ENCODE peak calls at places on chromosomes 5 and 9, in four cellular contexts. One of them, this sample, is unnamed.

GRCh38 chr9:80410106-80410505 is 838.3 kb downstream of the TLE4 start:
- DNase-seq in IMR-90: no peak
- DNase-seq in K562: no peak
- DNase-seq in GM12878: no peak
- DNase-seq in this sample: no peak

GRCh38 chr9:120901704-120902103 is 24.7 kb upstream of the PHF19 start:
- DNase-seq in IMR-90: no peak
- DNase-seq in K562: no peak
- DNase-seq in GM12878: no peak
- DNase-seq in this sample: no peak

GRCh38 chr5:107671742-107672211 is 1.0 kb upstream of the EFNA5 start:
- DNase-seq in IMR-90: peak
- DNase-seq in K562: no peak
- DNase-seq in GM12878: no peak
- DNase-seq in this sample: peak

GRCh38 chr9:2623046-2623865 is 1.7 kb downstream of the VLDLR start:
- DNase-seq in IMR-90: peak
- DNase-seq in K562: no peak
- DNase-seq in GM12878: no peak
- DNase-seq in this sample: peak

GRCh38 chr9:89518466-89519392 is 20.8 kb upstream of the SEMA4D start:
- DNase-seq in IMR-90: no peak
- DNase-seq in K562: no peak
- DNase-seq in GM12878: no peak
- DNase-seq in this sample: no peak

GRCh38 chr5:148681157-148682131 is 27.1 kb upstream of the HTR4 start:
- DNase-seq in IMR-90: no peak
- DNase-seq in K562: no peak
- DNase-seq in GM12878: no peak
- DNase-seq in this sample: no peak

GRCh38 chr5:73858786-73859185 is 232.8 kb downstream of the ARHGEF28 start:
- DNase-seq in IMR-90: no peak
- DNase-seq in K562: no peak
- DNase-seq in GM12878: no peak
- DNase-seq in this sample: no peak

GRCh38 chr9:70609542-70610286 is 195.3 kb upstream of the KLF9 start:
- DNase-seq in IMR-90: peak
- DNase-seq in K562: no peak
- DNase-seq in GM12878: no peak
- DNase-seq in this sample: no peak

GRCh38 chr9:126700296-126700695 is 86.6 kb downstream of the LMX1B start:
- DNase-seq in IMR-90: no peak
- DNase-seq in K562: no peak
- DNase-seq in GM12878: no peak
- DNase-seq in this sample: no peak

GRCh38 chr9:96515629-96516470 is 65.9 kb downstream of the HABP4 start:
- DNase-seq in IMR-90: peak
- DNase-seq in K562: no peak
- DNase-seq in GM12878: no peak
- DNase-seq in this sample: no peak

GRCh38 chr5:150219142-150219541 is 29.3 kb downstream of the SLC6A7 start:
- DNase-seq in IMR-90: peak
- DNase-seq in K562: no peak
- DNase-seq in GM12878: no peak
- DNase-seq in this sample: no peak

GRCh38 chr9:86126998-86127972 is 27.9 kb upstream of the GOLM1 start:
- DNase-seq in IMR-90: peak
- DNase-seq in K562: peak
- DNase-seq in GM12878: no peak
- DNase-seq in this sample: no peak

GRCh38 chr5:98428806-98429205 is 344.7 kb upstream of the RGMB start:
- DNase-seq in IMR-90: peak
- DNase-seq in K562: no peak
- DNase-seq in GM12878: peak
- DNase-seq in this sample: peak

GRCh38 chr5:145908206-145908945 is 28.0 kb upstream of the SH3RF2 start:
- DNase-seq in IMR-90: no peak
- DNase-seq in K562: no peak
- DNase-seq in GM12878: no peak
- DNase-seq in this sample: no peak

GRCh38 chr9:127038531-127038930 is 83.9 kb downstream of the ANGPTL2 start:
- DNase-seq in IMR-90: no peak
- DNase-seq in K562: no peak
- DNase-seq in GM12878: no peak
- DNase-seq in this sample: no peak

GRCh38 chr5:155616779-155617392 is 603.3 kb downstream of the KIF4B start:
- DNase-seq in IMR-90: no peak
- DNase-seq in K562: peak
- DNase-seq in GM12878: no peak
- DNase-seq in this sample: no peak

GRCh38 chr5:158856295-158856694 is 243.4 kb downstream of the EBF1 start:
- DNase-seq in IMR-90: no peak
- DNase-seq in K562: no peak
- DNase-seq in GM12878: no peak
- DNase-seq in this sample: no peak

GRCh38 chr5:88268414-88269184 is at the start of gene TMEM161B:
- DNase-seq in IMR-90: peak
- DNase-seq in K562: peak
- DNase-seq in GM12878: peak
- DNase-seq in this sample: peak

GRCh38 chr5:89703799-89704198 is 705.8 kb downstream of the CETN3 start:
- DNase-seq in IMR-90: no peak
- DNase-seq in K562: no peak
- DNase-seq in GM12878: no peak
- DNase-seq in this sample: no peak

GRCh38 chr9:92807757-92808725 is 43.4 kb upstream of the BICD2 start:
- DNase-seq in IMR-90: no peak
- DNase-seq in K562: no peak
- DNase-seq in GM12878: no peak
- DNase-seq in this sample: no peak

GRCh38 chr9:33344145-33344544 is 53.8 kb downstream of the NFX1 start:
- DNase-seq in IMR-90: no peak
- DNase-seq in K562: no peak
- DNase-seq in GM12878: no peak
- DNase-seq in this sample: no peak

GRCh38 chr9:117334101-117334500 is 80.8 kb downstream of the ASTN2 start:
- DNase-seq in IMR-90: no peak
- DNase-seq in K562: no peak
- DNase-seq in GM12878: no peak
- DNase-seq in this sample: no peak

GRCh38 chr9:110623462-110624025 is 44.0 kb upstream of the SVEP1 start:
- DNase-seq in IMR-90: peak
- DNase-seq in K562: peak
- DNase-seq in GM12878: peak
- DNase-seq in this sample: peak

GRCh38 chr9:137305060-137305787 is 3.2 kb upstream of the NRARP start:
- DNase-seq in IMR-90: no peak
- DNase-seq in K562: peak
- DNase-seq in GM12878: no peak
- DNase-seq in this sample: peak

GRCh38 chr9:4796988-4797956 is 4.5 kb downstream of the RCL1 start:
- DNase-seq in IMR-90: peak
- DNase-seq in K562: peak
- DNase-seq in GM12878: no peak
- DNase-seq in this sample: peak

GRCh38 chr5:7464182-7464581 is 68.2 kb downstream of the ADCY2 start:
- DNase-seq in IMR-90: no peak
- DNase-seq in K562: no peak
- DNase-seq in GM12878: no peak
- DNase-seq in this sample: no peak

GRCh38 chr5:92758552-92758951 is 822.5 kb downstream of the NR2F1-AS1 start:
- DNase-seq in IMR-90: peak
- DNase-seq in K562: no peak
- DNase-seq in GM12878: no peak
- DNase-seq in this sample: peak

GRCh38 chr9:99677281-99677680 is 144.4 kb upstream of the NR4A3 start:
- DNase-seq in IMR-90: peak
- DNase-seq in K562: no peak
- DNase-seq in GM12878: no peak
- DNase-seq in this sample: no peak

GRCh38 chr5:62689599-62690368 is 111.2 kb downstream of the LRRC70 start:
- DNase-seq in IMR-90: no peak
- DNase-seq in K562: no peak
- DNase-seq in GM12878: no peak
- DNase-seq in this sample: no peak

GRCh38 chr5:141507387-141508091 is 18.7 kb downstream of the PCDHGC5 start:
- DNase-seq in IMR-90: peak
- DNase-seq in K562: no peak
- DNase-seq in GM12878: no peak
- DNase-seq in this sample: no peak

GRCh38 chr5:81006955-81007636 is 46.9 kb downstream of the RASGRF2 start:
- DNase-seq in IMR-90: no peak
- DNase-seq in K562: no peak
- DNase-seq in GM12878: no peak
- DNase-seq in this sample: no peak

GRCh38 chr9:127963041-127963358 is 17.8 kb downstream of the EEIG1 start:
- DNase-seq in IMR-90: no peak
- DNase-seq in K562: no peak
- DNase-seq in GM12878: no peak
- DNase-seq in this sample: no peak

GRCh38 chr5:56012281-56012963 is 17.7 kb upstream of the IL6ST start:
- DNase-seq in IMR-90: peak
- DNase-seq in K562: no peak
- DNase-seq in GM12878: no peak
- DNase-seq in this sample: peak

GRCh38 chr9:130458027-130458803 is 13.5 kb downstream of the ASS1 start:
- DNase-seq in IMR-90: no peak
- DNase-seq in K562: no peak
- DNase-seq in GM12878: no peak
- DNase-seq in this sample: no peak

GRCh38 chr5:100252040-100252439 is 283.1 kb upstream of the FAM174A start:
- DNase-seq in IMR-90: no peak
- DNase-seq in K562: no peak
- DNase-seq in GM12878: no peak
- DNase-seq in this sample: no peak

GRCh38 chr9:71249729-71250317 is 128.4 kb upstream of the TRPM3 start:
- DNase-seq in IMR-90: peak
- DNase-seq in K562: peak
- DNase-seq in GM12878: no peak
- DNase-seq in this sample: peak

GRCh38 chr5:138844812-138845513 is 30.2 kb downstream of the LRRTM2 start:
- DNase-seq in IMR-90: peak
- DNase-seq in K562: no peak
- DNase-seq in GM12878: no peak
- DNase-seq in this sample: peak

GRCh38 chr9:111016046-111017026 is 21.9 kb downstream of the LPAR1 start:
- DNase-seq in IMR-90: peak
- DNase-seq in K562: no peak
- DNase-seq in GM12878: no peak
- DNase-seq in this sample: peak

GRCh38 chr9:93134740-93135444 is 841 bp upstream of the NINJ1 start:
- DNase-seq in IMR-90: peak
- DNase-seq in K562: no peak
- DNase-seq in GM12878: no peak
- DNase-seq in this sample: no peak

GRCh38 chr5:179609834-179610108 is 13.7 kb downstream of the HNRNPH1 start:
- DNase-seq in IMR-90: no peak
- DNase-seq in K562: no peak
- DNase-seq in GM12878: no peak
- DNase-seq in this sample: no peak
- TF ChIP-seq FOS in IMR-90: no peak
- TF ChIP-seq FOS in K562: no peak
- TF ChIP-seq FOS in GM12878: no peak
- TF ChIP-seq FOS in this sample: no peak

DNA sequence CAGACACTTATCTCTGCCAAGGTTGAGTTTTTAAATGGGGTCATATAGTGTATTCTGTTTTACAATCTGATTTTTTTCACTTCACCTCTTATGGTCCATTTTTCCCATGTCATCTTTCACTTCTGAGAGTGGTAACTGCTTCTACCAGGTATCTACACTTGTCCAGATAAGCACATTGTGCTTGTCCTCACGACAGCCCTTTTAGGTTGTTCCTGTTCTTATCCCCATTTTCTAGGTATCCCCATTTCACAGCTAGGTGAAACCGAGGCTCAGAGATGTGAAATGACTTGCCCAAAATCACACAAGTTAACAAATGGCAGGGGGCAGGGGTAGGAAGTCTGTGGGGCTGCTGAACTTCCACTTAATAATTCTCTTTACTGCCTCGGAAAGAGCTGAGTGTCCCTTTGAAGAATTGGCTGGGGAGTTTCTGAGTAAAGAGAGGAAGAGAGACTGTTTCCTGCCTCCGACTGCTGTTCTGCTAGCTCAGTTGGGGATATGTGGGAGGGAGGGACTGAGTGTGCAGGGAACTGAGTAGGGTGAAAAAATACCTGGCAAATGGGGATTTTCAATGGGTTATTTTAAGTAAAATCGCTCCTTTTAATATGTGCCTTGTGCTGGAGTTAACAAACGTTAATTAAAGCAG is 255.4 kb downstream of the GRIA1 start:
- DNase-seq in IMR-90: no peak
- DNase-seq in K562: peak
- DNase-seq in GM12878: no peak
- DNase-seq in this sample: no peak
- TF ChIP-seq FOS in IMR-90: no peak
- TF ChIP-seq FOS in K562: no peak
- TF ChIP-seq FOS in GM12878: no peak
- TF ChIP-seq FOS in this sample: no peak

GRCh38 chr5:104754311-104754995 is 1191.9 kb upstream of the NUDT12 start:
- DNase-seq in IMR-90: no peak
- DNase-seq in K562: no peak
- DNase-seq in GM12878: no peak
- DNase-seq in this sample: no peak
- TF ChIP-seq FOS in IMR-90: no peak
- TF ChIP-seq FOS in K562: no peak
- TF ChIP-seq FOS in GM12878: no peak
- TF ChIP-seq FOS in this sample: no peak

GRCh38 chr5:16736158-16736994 is 119.6 kb upstream of the RETREG1 start:
- DNase-seq in IMR-90: peak
- DNase-seq in K562: peak
- DNase-seq in GM12878: no peak
- DNase-seq in this sample: peak
- TF ChIP-seq FOS in IMR-90: no peak
- TF ChIP-seq FOS in K562: no peak
- TF ChIP-seq FOS in GM12878: no peak
- TF ChIP-seq FOS in this sample: no peak

GRCh38 chr9:102518324-102518723 is 476.8 kb upstream of the CYLC2 start:
- DNase-seq in IMR-90: no peak
- DNase-seq in K562: no peak
- DNase-seq in GM12878: no peak
- DNase-seq in this sample: no peak

GRCh38 chr9:102514541-102514940 is 480.6 kb upstream of the CYLC2 start:
- DNase-seq in IMR-90: no peak
- DNase-seq in K562: no peak
- DNase-seq in GM12878: no peak
- DNase-seq in this sample: no peak
- TF ChIP-seq FOS in IMR-90: no peak
- TF ChIP-seq FOS in K562: no peak
- TF ChIP-seq FOS in GM12878: no peak
- TF ChIP-seq FOS in this sample: no peak